ENCODE peak calls at places on chromosomes 13 and 19, in seven cellular contexts. Z is HEK293T; H is EH; R is ELF-1; G is activated T-helper 1 cell treated with anti-CD3 and anti-CD28 coated beads, Interleukin-12 subunit alpha, Interleukin-12 subunit beta, Interleukin-2, Interleukin-4 antibody, amounts not matched to agents 30 ng/mL and 10 ng/mL and 1 ng/mL, durations not matched to agents 14 hours and 24 hours and 36 hours; F is heart right ventricle; E is cardiac muscle cell. N is an unnamed sample.

GRCh38 chr19:34487651-34488051 is 6.1 kb downstream of the WTIP start:
- DNase-seq in E (no peak), R (no peak), Z (no peak), F (no peak), H (no peak), G (no peak), N (no peak)

GRCh38 chr19:23101241-23101640 is 15.6 kb upstream of the ZNF730 start:
- DNase-seq in G (no peak), F (no peak), Z (no peak), R (no peak), H (no peak), E (no peak), N (no peak)

GRCh38 chr19:37963190-37963947 is 56.4 kb downstream of the SIPA1L3 start:
- DNase-seq in H (peak), E (peak), F (no peak), Z (no peak), R (no peak), G (no peak), N (no peak)

GRCh38 chr13:89982406-89983085 is 1364.9 kb upstream of the MIR17HG start:
- DNase-seq in R (no peak), H (no peak), E (peak), F (no peak), G (no peak), Z (no peak), N (no peak)

GRCh38 chr19:49441210-49441959 is at the start of gene SLC17A7:
- DNase-seq in R (peak), H (peak), E (no peak), G (peak), Z (peak), F (peak), N (no peak)

GRCh38 chr13:39600766-39601165 is 2.2 kb downstream of the LHFPL6 start:
- DNase-seq in R (peak), G (no peak), Z (no peak), F (peak), H (peak), E (peak), N (peak)

GRCh38 chr19:38057954-38058690 is 151.1 kb downstream of the SIPA1L3 start:
- DNase-seq in H (no peak), Z (no peak), E (no peak), R (peak), G (no peak), F (no peak), N (no peak)

GRCh38 chr19:10305139-10305806 is 4.3 kb downstream of the ZGLP1 start:
- DNase-seq in G (no peak), Z (no peak), F (no peak), H (peak), R (no peak), E (peak), N (no peak)

GRCh38 chr19:29798783-29799182 is 13.0 kb upstream of the CCNE1 start:
- DNase-seq in H (peak), R (no peak), G (no peak), Z (no peak), E (peak), F (no peak), N (no peak)

GRCh38 chr19:28065026-28065425 is 1147.9 kb downstream of the UQCRFS1 start:
- DNase-seq in E (no peak), H (no peak), G (no peak), R (no peak), Z (no peak), F (no peak), N (no peak)

N was measured in Caco-2.